ENCODE peak calls at places on chromosomes 13 and 19, in seven cellular contexts. F is IMR-90, V is neuronal stem cell, K is mesendoderm, I is mesenchymal stem cell, Z is trophoblast cell, W is H1. J is an unnamed sample.

GRCh38 chr13:52348983-52349780 is 56.8 kb downstream of the THSD1 start:
- DNase-seq in F (peak), V (no peak), K (peak), I (peak), Z (peak), W (no peak), J (no peak)

GRCh38 chr19:51311388-51312257 is at the start of gene IGLON5:
- DNase-seq in F (no peak), V (peak), K (peak), I (no peak), Z (no peak), W (no peak), J (peak)

GRCh38 chr13:78655906-78656305 is 3.0 kb downstream of the OBI1 start:
- DNase-seq in F (no peak), V (no peak), K (no peak), I (no peak), Z (no peak), W (no peak), J (no peak)

GRCh38 chr19:49094505-49095482 is 9.5 kb downstream of the SNRNP70 start:
- DNase-seq in F (no peak), V (no peak), K (no peak), I (no peak), Z (no peak), W (no peak), J (no peak)

GRCh38 chr19:32222594-32222993 is 122.8 kb upstream of the ZNF507 start:
- DNase-seq in F (no peak), V (no peak), K (no peak), I (no peak), Z (no peak), W (peak), J (no peak)

GRCh38 chr13:41842029-41842428 is 118.9 kb downstream of the VWA8 start:
- DNase-seq in F (peak), V (no peak), K (no peak), I (peak), Z (no peak), W (no peak), J (no peak)

GRCh38 chr19:1170938-1171754 is 2.9 kb downstream of the SBNO2 start:
- DNase-seq in F (no peak), V (no peak), K (no peak), I (no peak), Z (no peak), W (no peak), J (no peak)

GRCh38 chr19:33883869-33884519 is 87.3 kb downstream of the KCTD15 start:
- DNase-seq in F (no peak), V (no peak), K (peak), I (no peak), Z (no peak), W (peak), J (peak)

GRCh38 chr19:48964205-48965032 is 690 bp upstream of the FTL start:
- DNase-seq in F (peak), V (no peak), K (peak), I (peak), Z (no peak), W (peak), J (no peak)

GRCh38 chr13:113059891-113060290 is 45.7 kb upstream of the F7 start:
- DNase-seq in F (no peak), V (no peak), K (no peak), I (no peak), Z (no peak), W (no peak), J (no peak)

GRCh38 chr13:49895826-49896225 is 40.3 kb downstream of the SPRYD7 start:
- DNase-seq in F (no peak), V (no peak), K (no peak), I (no peak), Z (peak), W (no peak), J (no peak)

GRCh38 chr19:1675633-1676350 is 23.4 kb upstream of the TCF3 start:
- DNase-seq in F (no peak), V (no peak), K (peak), I (no peak), Z (no peak), W (no peak), J (peak)

GRCh38 chr13:74132152-74132767 is 1.9 kb downstream of the KLF12 start:
- DNase-seq in F (peak), V (no peak), K (no peak), I (peak), Z (no peak), W (no peak), J (no peak)

GRCh38 chr13:100514788-100515409 is 73.7 kb downstream of the GGACT start:
- DNase-seq in F (peak), V (peak), K (peak), I (peak), Z (peak), W (peak), J (peak)

GRCh38 chr13:67736646-67737420 is 506.7 kb upstream of the PCDH9 start:
- DNase-seq in F (peak), V (peak), K (peak), I (peak), Z (no peak), W (no peak), J (peak)

GRCh38 chr13:114199961-114200672 is 21.1 kb downstream of the CFAP97D2 start:
- DNase-seq in F (no peak), V (no peak), K (no peak), I (no peak), Z (no peak), W (no peak), J (no peak)

GRCh38 chr13:23794267-23795161 is 94.7 kb downstream of the MIPEP start:
- DNase-seq in F (peak), V (no peak), K (no peak), I (peak), Z (no peak), W (no peak), J (no peak)

GRCh38 chr19:17743874-17744273 is 7.4 kb upstream of the FCHO1 start:
- DNase-seq in F (peak), V (no peak), K (peak), I (peak), Z (no peak), W (no peak), J (no peak)

GRCh38 chr19:40805258-40805868 is 6.4 kb downstream of the EGLN2 start:
- DNase-seq in F (no peak), V (no peak), K (no peak), I (no peak), Z (no peak), W (no peak), J (no peak)

GRCh38 chr13:40161931-40162330 is 504.5 kb downstream of the FOXO1 start:
- DNase-seq in F (no peak), V (no peak), K (no peak), I (no peak), Z (no peak), W (no peak), J (no peak)

GRCh38 chr13:37132211-37132610 is 26.7 kb upstream of the CSNK1A1L start:
- DNase-seq in F (no peak), V (no peak), K (no peak), I (no peak), Z (peak), W (no peak), J (no peak)

GRCh38 chr19:34319785-34320184 is 45.2 kb upstream of the GPI start:
- DNase-seq in F (peak), V (no peak), K (no peak), I (no peak), Z (peak), W (no peak), J (no peak)

GRCh38 chr13:37194428-37194861 is 89.0 kb upstream of the CSNK1A1L start:
- DNase-seq in F (peak), V (no peak), K (no peak), I (no peak), Z (no peak), W (no peak), J (no peak)

GRCh38 chr13:32443111-32443510 is 15.2 kb upstream of the N4BP2L1 start:
- DNase-seq in F (peak), V (no peak), K (peak), I (peak), Z (no peak), W (no peak), J (no peak)

GRCh38 chr19:5443723-5444122 is 11.5 kb upstream of the ZNRF4 start:
- DNase-seq in F (no peak), V (no peak), K (no peak), I (no peak), Z (no peak), W (no peak), J (no peak)

GRCh38 chr19:5113101-5113557 is 144.2 kb downstream of the KDM4B start:
- DNase-seq in F (peak), V (no peak), K (peak), I (peak), Z (no peak), W (no peak), J (no peak)

GRCh38 chr19:35153701-35154534 is 617 bp upstream of the FXYD5 start:
- DNase-seq in F (no peak), V (no peak), K (peak), I (peak), Z (no peak), W (peak), J (peak)

DNA sequence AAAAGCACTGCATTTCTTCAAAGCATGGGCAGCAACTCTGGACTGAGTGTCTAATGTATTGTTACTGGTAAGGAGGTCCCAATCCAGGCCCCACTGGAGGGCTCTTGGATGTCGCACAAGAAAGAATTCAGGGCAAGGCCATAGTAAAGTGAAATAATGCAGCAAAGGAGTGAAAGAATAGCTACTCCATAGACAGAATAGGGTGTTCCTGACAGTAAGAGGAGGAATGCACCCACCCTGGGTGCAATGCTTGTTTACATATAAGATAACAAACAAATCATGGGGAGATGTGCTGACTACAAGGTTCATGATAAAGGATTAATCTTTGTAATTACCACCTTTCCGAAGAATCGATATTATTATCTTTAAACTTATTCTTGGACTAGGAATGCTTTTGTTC is 58.8 kb upstream of the ABCC4 start:
- DNase-seq in F (no peak), V (no peak), K (peak), I (no peak), Z (no peak), W (no peak), J (no peak)
- H3K18ac ChIP-seq in F (no peak), V (no peak), K (no peak), I (no peak), Z (no peak), W (no peak), J (no peak)

GRCh38 chr19:38687837-38688378 is 40.5 kb downstream of the ACTN4 start:
- DNase-seq in F (no peak), V (no peak), K (no peak), I (no peak), Z (no peak), W (no peak), J (no peak)
- H3K27ac ChIP-seq in F (no peak), V (no peak), K (no peak), I (peak), Z (no peak), W (no peak), J (no peak)

GRCh38 chr13:63542704-63543215 is 2127.1 kb upstream of the PCDH20 start:
- DNase-seq in F (no peak), V (no peak), K (peak), I (no peak), Z (no peak), W (no peak), J (no peak)
- H3K18ac ChIP-seq in F (no peak), V (no peak), K (no peak), I (no peak), Z (no peak), W (no peak), J (no peak)

GRCh38 chr19:19385131-19385899 is 20.2 kb upstream of the GATAD2A start:
- DNase-seq in F (peak), V (peak), K (peak), I (peak), Z (peak), W (peak), J (peak)

GRCh38 chr19:19385900-19386339 is 19.6 kb upstream of the GATAD2A start:
- DNase-seq in F (no peak), V (no peak), K (peak), I (no peak), Z (peak), W (peak), J (peak)

GRCh38 chr19:19386373-19386869 is 19.1 kb upstream of the GATAD2A start:
- DNase-seq in F (no peak), V (no peak), K (no peak), I (no peak), Z (no peak), W (peak), J (no peak)

GRCh38 chr19:19387108-19387507 is 18.4 kb upstream of the GATAD2A start:
- DNase-seq in F (no peak), V (no peak), K (no peak), I (no peak), Z (no peak), W (no peak), J (no peak)

GRCh38 chr19:19388568-19389555 is 16.6 kb upstream of the GATAD2A start:
- DNase-seq in F (no peak), V (no peak), K (peak), I (no peak), Z (no peak), W (no peak), J (no peak)
- H3K27ac ChIP-seq in F (no peak), V (no peak), K (no peak), I (no peak), Z (no peak), W (no peak), J (no peak)

GRCh38 chr13:93744033-93744432 is 517.4 kb downstream of the GPC6 start:
- DNase-seq in F (no peak), V (no peak), K (no peak), I (no peak), Z (no peak), W (no peak), J (no peak)
- H3K18ac ChIP-seq in F (no peak), V (no peak), K (no peak), I (no peak), Z (no peak), W (no peak), J (no peak)

DNA sequence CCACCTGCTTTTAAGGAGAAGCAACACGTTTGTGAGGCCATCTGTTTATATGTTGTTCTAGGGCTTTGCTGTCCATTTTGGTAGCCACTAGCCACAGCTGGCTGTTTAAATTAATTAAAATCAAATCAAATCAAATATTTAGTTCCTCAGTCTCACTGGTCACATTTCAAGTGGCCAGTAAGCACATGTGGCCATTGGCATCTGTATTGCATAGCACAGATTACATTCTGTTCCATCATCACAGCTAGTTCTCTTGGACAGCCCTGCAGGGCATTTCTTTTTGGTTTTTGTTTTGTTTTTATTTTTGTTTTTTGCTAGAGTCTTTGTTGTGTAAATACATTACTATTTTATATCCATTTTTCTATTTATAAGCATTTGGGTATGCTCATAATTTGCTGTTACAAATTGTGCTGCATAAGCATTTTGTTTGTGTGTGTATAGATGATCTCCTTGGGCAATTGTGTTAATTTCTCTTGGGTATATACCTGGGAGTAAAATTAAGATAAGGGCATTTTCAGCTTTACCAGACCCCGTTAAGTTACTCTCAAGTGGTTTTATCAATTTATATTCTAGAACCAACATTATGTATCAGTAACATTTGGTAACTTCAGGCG is 31.3 kb downstream of the SAE1 start:
- DNase-seq in F (peak), V (no peak), K (no peak), I (no peak), Z (no peak), W (no peak), J (no peak)
- H3K27ac ChIP-seq in F (no peak), V (no peak), K (no peak), I (no peak), Z (no peak), W (no peak), J (no peak)

GRCh38 chr13:76014618-76015315 is 378.6 kb downstream of the LMO7 start:
- DNase-seq in F (peak), V (no peak), K (no peak), I (peak), Z (no peak), W (no peak), J (no peak)

GRCh38 chr13:76016799-76017198 is 380.7 kb downstream of the LMO7 start:
- DNase-seq in F (peak), V (peak), K (peak), I (no peak), Z (peak), W (peak), J (peak)

GRCh38 chr13:76020421-76020955 is 384.4 kb downstream of the LMO7 start:
- DNase-seq in F (no peak), V (no peak), K (no peak), I (no peak), Z (no peak), W (no peak), J (no peak)

GRCh38 chr13:76019421-76020044 is 383.4 kb downstream of the LMO7 start:
- DNase-seq in F (no peak), V (no peak), K (peak), I (no peak), Z (peak), W (peak), J (peak)

GRCh38 chr13:76017861-76018556 is 381.9 kb downstream of the LMO7 start:
- DNase-seq in F (no peak), V (no peak), K (no peak), I (no peak), Z (no peak), W (no peak), J (no peak)
- H3K18ac ChIP-seq in F (no peak), V (no peak), K (no peak), I (no peak), Z (no peak), W (no peak), J (no peak)

DNA sequence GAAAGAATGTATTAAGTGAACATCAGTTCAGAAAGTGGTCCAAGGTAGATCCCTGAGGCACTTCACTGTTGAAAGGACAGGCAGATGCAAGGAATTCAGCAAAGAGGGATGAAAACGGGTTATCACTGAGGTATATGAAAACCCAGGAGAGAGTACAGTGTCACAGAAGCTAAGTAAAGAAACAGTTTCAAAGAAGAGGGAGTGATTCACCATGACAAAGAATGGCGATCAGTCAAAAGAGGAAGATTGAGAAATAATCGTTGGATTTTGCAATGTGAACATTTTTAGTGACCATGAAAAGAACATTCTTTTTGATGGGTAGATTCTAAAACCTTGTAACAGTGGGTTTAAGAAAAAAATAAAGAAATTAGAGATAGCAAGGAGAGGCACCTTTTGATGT is 99.3 kb downstream of the EPSTI1 start:
- DNase-seq in F (peak), V (no peak), K (no peak), I (peak), Z (no peak), W (no peak), J (no peak)
- H3K27ac ChIP-seq in F (no peak), V (no peak), K (no peak), I (no peak), Z (no peak), W (no peak), J (no peak)

GRCh38 chr13:110417537-110417908 is 110.4 kb downstream of the COL4A2 start:
- DNase-seq in F (no peak), V (no peak), K (no peak), I (no peak), Z (no peak), W (no peak), J (no peak)
- H3K18ac ChIP-seq in F (no peak), V (no peak), K (no peak), I (no peak), Z (no peak), W (no peak), J (no peak)

J was measured in H9.